ENCODE peak calls at places on chromosomes 1 and 21, in eight cellular contexts. W is WERI-Rb-1; Q is stimulated activated CD8-positive, alpha-beta memory T cell treated with anti-CD3 and anti-CD28 coated beads, Interleukin-4, amount 100 ng/mL, for 24 hours; R is brain microvascular endothelial cell; E is substantia nigra; A is anterior cingulate cortex; M is NCI-H748 treated with DMSO at 0.1 percent for 48 hours; V is non-pigmented ciliary epithelial cell. K is an unnamed sample.

GRCh38 chr1:225567789-225568188 is 85.1 kb downstream of the ENAH start:
- DNase-seq in W (peak), Q (no peak), R (peak), E (no peak), A (no peak), M (no peak), V (no peak), K (no peak)

GRCh38 chr1:22753396-22754083 is 42.9 kb downstream of the EPHB2 start:
- DNase-seq in W (no peak), Q (no peak), R (no peak), E (no peak), A (no peak), M (no peak), V (no peak), K (peak)

GRCh38 chr1:94416901-94417701 is 1.1 kb upstream of the ABCD3 start:
- DNase-seq in W (peak), Q (no peak), R (peak), E (peak), A (peak), M (no peak), V (peak), K (peak)

GRCh38 chr1:176033879-176034278 is 173.2 kb downstream of the COP1 start:
- DNase-seq in W (no peak), Q (no peak), R (no peak), E (no peak), A (no peak), M (no peak), V (no peak), K (peak)

GRCh38 chr1:103273106-103273505 is 164.8 kb upstream of the COL11A1 start:
- DNase-seq in W (no peak), Q (no peak), R (no peak), E (no peak), A (no peak), M (no peak), V (no peak), K (no peak)

GRCh38 chr21:46428987-46429710 is 29.5 kb upstream of the DIP2A start:
- DNase-seq in W (no peak), Q (no peak), R (no peak), E (no peak), A (no peak), M (no peak), V (no peak), K (no peak)

GRCh38 chr1:32877211-32878110 is 6.7 kb upstream of the FNDC5 start:
- DNase-seq in W (no peak), Q (no peak), R (no peak), E (no peak), A (no peak), M (no peak), V (no peak), K (no peak)

GRCh38 chr1:23980725-23981063 is 567 bp upstream of the SRSF10 start:
- DNase-seq in W (peak), Q (peak), R (peak), E (no peak), A (no peak), M (peak), V (no peak), K (no peak)

GRCh38 chr1:17163371-17163770 is 41.6 kb upstream of the PADI1 start:
- DNase-seq in W (no peak), Q (no peak), R (no peak), E (no peak), A (no peak), M (no peak), V (no peak), K (no peak)

K was measured in BJ.